ENCODE peak calls at places on chromosomes 6 and 20, in five cellular contexts. Y is Right ventricle myocardium superior, U is MV-4-11, S is HCEC 1CT, H is foreskin fibroblast. A is an unnamed sample.

GRCh38 chr6:113856571-113857564 is at the start of gene MARCKS:
- DNase-seq in Y (peak), U (peak), H (peak), S (peak), A (peak)

GRCh38 chr6:25181923-25182322 is 97.3 kb upstream of the CARMIL1 start:
- DNase-seq in Y (no peak), S (peak), H (peak), U (peak), A (no peak)

GRCh38 chr20:33465536-33466302 is 22.2 kb upstream of the SNTA1 start:
- DNase-seq in Y (no peak), H (no peak), S (no peak), U (no peak), A (no peak)

GRCh38 chr6:52325695-52326471 is 36.1 kb upstream of the PAQR8 start:
- DNase-seq in U (no peak), S (no peak), Y (no peak), H (peak), A (peak)

GRCh38 chr6:30720738-30721197 is 616 bp downstream of the TUBB start:
- DNase-seq in S (peak), H (peak), U (peak), Y (peak), A (peak)

GRCh38 chr6:132496519-132497180 is 16.3 kb downstream of the STX7 start:
- DNase-seq in H (no peak), S (no peak), U (no peak), Y (no peak), A (no peak)

GRCh38 chr20:62400021-62400420 is 7.1 kb downstream of the CABLES2 start:
- DNase-seq in Y (no peak), U (no peak), S (no peak), H (no peak), A (no peak)

GRCh38 chr6:327538-328183 is 35.4 kb downstream of the DUSP22 start:
- DNase-seq in Y (peak), H (peak), S (no peak), U (no peak), A (no peak)

GRCh38 chr6:31826793-31827285 is 699 bp upstream of the HSPA1B start:
- DNase-seq in S (peak), Y (peak), U (no peak), H (peak), A (peak)

GRCh38 chr6:24719125-24719931 is at the start of gene C6orf62:
- DNase-seq in Y (peak), U (peak), S (peak), H (peak), A (no peak)

GRCh38 chr6:160030103-160030502 is 61.2 kb downstream of the IGF2R start:
- DNase-seq in S (peak), Y (peak), H (peak), U (no peak), A (peak)

GRCh38 chr6:170174771-170175643 is 115.9 kb downstream of the DLL1 start:
- DNase-seq in S (no peak), H (no peak), U (no peak), Y (no peak), A (peak)

GRCh38 chr6:168057836-168058235 is 21.2 kb downstream of the FRMD1 start:
- DNase-seq in H (no peak), U (no peak), S (no peak), Y (no peak), A (no peak)

GRCh38 chr6:10014561-10014960 is 400.3 kb downstream of the TFAP2A start:
- DNase-seq in U (no peak), Y (no peak), S (no peak), H (peak), A (no peak)

GRCh38 chr20:36544134-36545018 is 3.1 kb downstream of the MYL9 start:
- DNase-seq in S (peak), H (peak), Y (peak), U (no peak), A (no peak)

GRCh38 chr20:63977392-63978276 is 1.8 kb downstream of the SAMD10 start:
- DNase-seq in H (peak), S (peak), U (peak), Y (peak), A (no peak)

GRCh38 chr6:146543940-146544661 is 468 bp downstream of the RAB32 start:
- DNase-seq in H (peak), Y (peak), U (no peak), S (peak), A (peak)